ENCODE peak calls at places on chromosome 12, in eight cellular contexts. P is astrocyte of the spinal cord; R is NCI-H446; C is HTR-8/SVneo; U is CD8-positive, alpha-beta T cell; M is NCI-H345; H is activated T-cell treated with anti-CD3 and anti-CD28 coated beads, Interleukin-2, amount 50 U/mL, for 72 hours; E is uterus. F is an unnamed sample.

GRCh38 chr12:26125451-26126339 is 858 bp upstream of the BHLHE41 start:
- DNase-seq in H (peak; percentile 45), R (no peak), U (peak; percentile 25), P (peak; percentile 75), C (peak; percentile 77), E (peak; percentile 85), M (peak; percentile 40), F (peak; percentile 62)

GRCh38 chr12:48952691-48953090 is 4.6 kb downstream of the ARF3 start:
- DNase-seq in C (no peak), R (no peak), U (no peak), E (no peak), H (no peak), M (no peak), P (no peak), F (no peak)

GRCh38 chr12:40691913-40692616 is at the start of gene CNTN1:
- DNase-seq in U (no peak), R (peak; percentile 85), M (peak; percentile 94), P (peak; percentile 54), E (peak; percentile 54), H (no peak), C (no peak), F (peak; percentile 74)

GRCh38 chr12:108854453-108855283 is 2.7 kb downstream of the SSH1 start:
- DNase-seq in E (peak; percentile 74), P (peak; percentile 98), C (peak; percentile 85), M (no peak), U (no peak), H (peak; percentile 43), R (no peak), F (peak; percentile 81)

GRCh38 chr12:79818856-79819255 is 116.0 kb downstream of the PPP1R12A start:
- DNase-seq in P (peak; percentile 36), H (no peak), C (no peak), U (no peak), E (no peak), M (no peak), R (no peak), F (peak; percentile 6)

GRCh38 chr12:57583008-57583831 is 7.8 kb upstream of the PIP4K2C start:
- DNase-seq in H (peak; percentile 79), R (peak; percentile 50), P (peak; percentile 76), M (peak; percentile 78), U (peak; percentile 74), E (peak; percentile 81), C (peak; percentile 93), F (peak; percentile 65)

GRCh38 chr12:68268971-68269370 is 15.6 kb upstream of the IL22 start:
- DNase-seq in M (no peak), H (no peak), P (no peak), C (no peak), U (no peak), R (no peak), E (no peak), F (no peak)

GRCh38 chr12:66641057-66641456 is 37.8 kb downstream of the GRIP1 start:
- DNase-seq in U (no peak), C (no peak), M (no peak), P (no peak), H (no peak), R (no peak), E (no peak), F (no peak)

GRCh38 chr12:109503611-109504010 is 26.2 kb downstream of the UBE3B start:
- DNase-seq in C (no peak), M (no peak), H (no peak), E (no peak), P (no peak), U (no peak), R (no peak), F (no peak)

GRCh38 chr12:3533703-3534386 is 42.8 kb downstream of the PRMT8 start:
- DNase-seq in R (no peak), C (no peak), H (no peak), U (no peak), P (no peak), E (no peak), M (peak; percentile 94), F (no peak)

GRCh38 chr12:12086331-12086730 is 15.6 kb downstream of the BCL2L14 start:
- DNase-seq in E (no peak), R (no peak), U (no peak), C (no peak), H (no peak), M (no peak), P (no peak), F (no peak)

GRCh38 chr12:105954891-105955607 is 183.7 kb downstream of the NUAK1 start:
- DNase-seq in R (no peak), M (no peak), P (no peak), H (no peak), U (no peak), E (no peak), C (no peak), F (no peak)

GRCh38 chr12:92439397-92439779 is 263.4 kb upstream of the PLEKHG7 start:
- DNase-seq in M (no peak), P (peak; percentile 27), H (no peak), R (peak; percentile 53), E (peak; percentile 77), U (no peak), C (no peak), F (no peak)

GRCh38 chr12:123608192-123608591 is 6.3 kb downstream of the DDX55 start:
- DNase-seq in C (no peak), E (no peak), U (no peak), M (no peak), P (no peak), R (no peak), H (no peak), F (no peak)

GRCh38 chr12:50637870-50638481 is 125.9 kb upstream of the ATF1 start:
- DNase-seq in H (no peak), U (no peak), C (no peak), R (no peak), P (peak; percentile 71), M (peak; percentile 1), E (no peak), F (no peak)

GRCh38 chr12:109309441-109310246 is 560 bp upstream of the FOXN4 start:
- DNase-seq in C (no peak), M (peak; percentile 46), E (no peak), P (no peak), R (no peak), H (peak; percentile 7), U (no peak), F (no peak)